ENCODE peak calls at places on chromosomes 6 and 20, in ten cellular contexts. R is spleen; Q is effector memory CD4-positive, alpha-beta T cell; Y is lower lobe of right lung; O is mesendoderm; S is uterus; M is left ventricle myocardium inferior; W is CD8-positive, alpha-beta memory T cell; E is testis; L is tibial artery. V is an unnamed sample.

GRCh38 chr6:14455442-14455841 is 337.9 kb downstream of the CD83 start:
- DNase-seq in R (no peak), Q (no peak), Y (no peak), O (no peak), S (no peak), M (no peak), W (no peak), E (no peak), L (no peak), V (no peak)

GRCh38 chr20:49367113-49367512 is 89.3 kb upstream of the ZNFX1 start:
- DNase-seq in R (no peak), Q (no peak), Y (no peak), O (no peak), S (no peak), M (no peak), W (no peak), E (no peak), L (no peak), V (no peak)

GRCh38 chr6:56245903-56246351 is 1.5 kb downstream of the COL21A1 start:
- DNase-seq in R (no peak), Q (no peak), Y (no peak), O (no peak), S (no peak), M (no peak), W (no peak), E (no peak), L (no peak), V (peak; percentile 35)

GRCh38 chr20:33653218-33653899 is 8.8 kb upstream of the C20orf144 start:
- DNase-seq in R (peak; percentile 79), Q (no peak), Y (no peak), O (peak; percentile 78), S (peak; percentile 77), M (peak; percentile 47), W (peak; percentile 70), E (peak; percentile 72), L (peak; percentile 81), V (peak; percentile 78)

GRCh38 chr6:42279966-42280629 is 62.4 kb upstream of the MRPS10 start:
- DNase-seq in R (no peak), Q (no peak), Y (no peak), O (peak; percentile 26), S (peak; percentile 60), M (peak; percentile 55), W (no peak), E (peak; percentile 72), L (no peak), V (no peak)

GRCh38 chr6:17297261-17298080 is 16.3 kb downstream of the RBM24 start:
- DNase-seq in R (no peak), Q (no peak), Y (no peak), O (no peak), S (no peak), M (no peak), W (no peak), E (no peak), L (no peak), V (peak; percentile 9)

GRCh38 chr20:6295026-6295425 is 172.2 kb upstream of the FERMT1 start:
- DNase-seq in R (no peak), Q (no peak), Y (no peak), O (no peak), S (no peak), M (no peak), W (no peak), E (no peak), L (no peak), V (no peak)

GRCh38 chr6:43851204-43851855 is 81.3 kb downstream of the VEGFA start:
- DNase-seq in R (no peak), Q (no peak), Y (no peak), O (peak; percentile 76), S (no peak), M (no peak), W (no peak), E (no peak), L (no peak), V (peak; percentile 95)

GRCh38 chr6:115891111-115891669 is 169.5 kb downstream of the FRK start:
- DNase-seq in R (no peak), Q (no peak), Y (no peak), O (no peak), S (no peak), M (no peak), W (no peak), E (no peak), L (no peak), V (no peak)

GRCh38 chr6:108947114-108947854 is 99.1 kb downstream of the ARMC2 start:
- DNase-seq in R (no peak), Q (no peak), Y (no peak), O (no peak), S (no peak), M (no peak), W (no peak), E (peak; percentile 34), L (no peak), V (no peak)

GRCh38 chr20:46171476-46171875 is 53.4 kb downstream of the CD40 start:
- DNase-seq in R (no peak), Q (no peak), Y (no peak), O (no peak), S (no peak), M (no peak), W (no peak), E (no peak), L (no peak), V (no peak)

DNA sequence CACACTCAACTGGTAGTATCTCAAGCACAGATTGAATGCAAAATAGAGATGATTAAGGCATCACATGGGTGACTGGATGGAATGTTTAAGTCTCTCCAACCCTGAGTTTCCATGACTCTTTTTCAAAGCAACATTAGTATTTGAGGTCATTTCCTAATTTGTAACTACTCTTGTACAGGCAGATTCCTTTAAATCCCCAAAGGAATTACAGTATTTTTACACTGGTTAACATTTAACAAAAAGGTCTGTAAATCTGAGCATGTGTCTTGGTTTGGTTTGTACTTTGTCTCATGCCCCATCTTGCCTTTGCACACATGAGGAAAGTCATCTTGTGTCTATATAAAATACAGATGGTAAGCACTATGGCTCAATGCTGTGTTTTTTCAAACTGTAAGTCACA is 15.1 kb downstream of the RMND1 start:
- DNase-seq in R (no peak), Q (no peak), Y (no peak), O (no peak), S (no peak), M (no peak), W (no peak), E (no peak), L (no peak), V (peak; percentile 80)
- H3K27ac ChIP-seq in R (no peak overlapping the region), Q (no peak overlapping the region), Y (no peak overlapping the region), O (no peak overlapping the region), S (no peak overlapping the region), M (no peak overlapping the region), W (no peak overlapping the region), E (no peak overlapping the region), L (peak overlapping the region; percentile 55), V (no peak overlapping the region)

GRCh38 chr6:36700812-36701211 is 3.2 kb downstream of the RAB44 start:
- DNase-seq in R (no peak), Q (no peak), Y (no peak), O (no peak), S (no peak), M (no peak), W (no peak), E (no peak), L (peak; percentile 28), V (no peak)

GRCh38 chr6:36700071-36700811 is 2.6 kb downstream of the RAB44 start:
- DNase-seq in R (peak; percentile 21), Q (no peak), Y (no peak), O (no peak), S (no peak), M (no peak), W (no peak), E (no peak), L (peak; percentile 4), V (no peak)

GRCh38 chr6:36698871-36699271 is 1.2 kb downstream of the RAB44 start:
- DNase-seq in R (peak; percentile 55), Q (no peak), Y (no peak), O (no peak), S (no peak), M (no peak), W (no peak), E (no peak), L (peak; percentile 56), V (no peak)

GRCh38 chr6:36698196-36698595 is 570 bp downstream of the RAB44 start:
- DNase-seq in R (peak; percentile 54), Q (no peak), Y (no peak), O (no peak), S (no peak), M (no peak), W (no peak), E (no peak), L (peak; percentile 39), V (no peak)

DNA sequence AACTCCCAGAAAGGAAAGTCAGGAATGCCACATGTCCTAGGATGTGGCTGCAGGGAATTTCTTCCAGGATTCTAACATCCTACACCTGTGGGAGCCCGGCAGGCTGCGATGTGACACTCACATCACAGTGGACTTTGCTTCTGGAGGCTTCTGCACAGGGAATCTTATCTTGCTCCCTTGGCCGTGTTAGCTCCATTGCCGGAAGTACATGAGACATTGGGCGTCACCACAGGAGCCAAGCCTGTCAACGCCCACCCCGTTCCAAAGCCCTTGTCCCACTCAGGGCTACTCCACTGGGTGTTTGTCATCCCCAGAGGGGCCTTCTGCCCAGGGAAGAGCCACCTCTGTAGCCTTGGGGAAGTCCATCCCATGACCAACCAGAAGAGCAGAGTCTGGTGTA is 1.7 kb downstream of the RAB44 start:
- DNase-seq in R (peak; percentile 43), Q (no peak), Y (no peak), O (no peak), S (no peak), M (no peak), W (no peak), E (no peak), L (peak; percentile 42), V (no peak)
- H3K4me3 ChIP-seq in R (no peak overlapping the region), Q (no peak overlapping the region), Y (no peak overlapping the region), O (no peak overlapping the region), S (no peak overlapping the region), M (no peak overlapping the region), W (no peak overlapping the region), E (no peak overlapping the region), L (no peak overlapping the region), V (no peak overlapping the region)

DNA sequence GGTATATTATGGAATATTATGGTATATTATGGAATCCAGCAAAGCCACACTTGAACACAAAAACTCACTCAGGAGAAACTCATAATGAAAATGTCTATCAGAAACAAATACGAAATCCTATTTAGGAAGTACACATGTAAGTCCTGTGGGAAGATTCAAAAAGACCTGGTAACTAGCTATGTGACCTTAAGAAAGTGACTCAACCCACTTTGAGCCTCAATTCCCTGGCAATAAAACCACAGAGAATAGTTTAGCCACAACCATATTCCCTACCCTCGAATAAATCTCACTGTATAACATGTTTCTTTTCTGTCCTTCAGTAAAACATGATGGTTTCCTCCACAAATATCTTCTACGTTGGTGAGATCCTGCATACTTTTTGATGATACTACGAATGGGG is 56.4 kb downstream of the ZMYND8 start:
- DNase-seq in R (no peak), Q (no peak), Y (no peak), O (no peak), S (no peak), M (no peak), W (no peak), E (no peak), L (no peak), V (no peak)
- H3K36me3 ChIP-seq in R (no peaks in the 10 kb centered on the region), Q (peaks cover 44% of the 10 kb centered on the region), Y (peaks cover 43% of the 10 kb centered on the region), O (no peaks in the 10 kb centered on the region), S (no peaks in the 10 kb centered on the region), M (peaks cover 34% of the 10 kb centered on the region), W (peaks cover 48% of the 10 kb centered on the region), E (no peaks in the 10 kb centered on the region), L (peaks cover 36% of the 10 kb centered on the region), V (peaks cover 29% of the 10 kb centered on the region)

DNA sequence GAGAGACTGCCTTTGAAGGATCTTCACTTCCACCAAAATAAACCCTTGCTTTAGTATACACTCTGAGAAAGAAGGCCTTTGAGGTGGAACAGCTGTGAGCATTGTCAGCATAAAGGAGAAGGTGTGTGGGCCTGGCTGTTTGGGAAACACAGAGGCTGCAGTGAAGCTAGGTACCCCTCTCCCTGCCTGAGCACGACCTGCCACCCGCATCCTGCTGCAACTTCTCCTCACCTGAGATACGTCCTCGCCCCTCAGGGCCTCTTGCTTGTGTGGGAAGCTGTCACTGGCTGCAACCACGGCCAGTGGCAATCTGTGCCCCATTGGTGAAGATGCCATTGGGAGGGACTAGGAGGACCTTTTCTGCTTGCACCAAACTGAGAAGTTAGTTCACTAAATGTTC is 307.9 kb downstream of the KIF16B start:
- DNase-seq in R (no peak), Q (no peak), Y (no peak), O (no peak), S (no peak), M (no peak), W (no peak), E (no peak), L (no peak), V (no peak)
- H3K27ac ChIP-seq in R (no peak overlapping the region), Q (no peak overlapping the region), Y (no peak overlapping the region), O (no peak overlapping the region), S (no peak overlapping the region), M (no peak overlapping the region), W (no peak overlapping the region), E (no peak overlapping the region), L (no peak overlapping the region), V (no peak overlapping the region)